ENCODE peak calls at places on chromosomes 7 and 10, in six cellular contexts. P is fibroblast of lung, D is tibial artery, B is cardiac muscle cell, S is thyroid gland, H is ovary. Q is an unnamed sample.

GRCh38 chr10:2925631-2926030 is 141.7 kb upstream of the PFKP start:
- DNase-seq in D (peak), B (no peak), H (no peak), S (peak), P (peak), Q (peak)

GRCh38 chr7:131625817-131626372 is 69.5 kb upstream of the PODXL start:
- DNase-seq in P (peak), S (peak), B (peak), D (no peak), H (no peak), Q (no peak)

GRCh38 chr10:60955321-60955720 is 11.3 kb upstream of the RHOBTB1 start:
- DNase-seq in P (peak), S (no peak), B (no peak), H (no peak), D (no peak), Q (no peak)

GRCh38 chr10:89115876-89116627 is 91.1 kb downstream of the CH25H start:
- DNase-seq in P (peak), B (no peak), H (no peak), S (no peak), D (no peak), Q (peak)

GRCh38 chr10:119602241-119603095 is 5.7 kb upstream of the TIAL1 start:
- DNase-seq in S (no peak), B (peak), H (no peak), P (no peak), D (no peak), Q (peak)

GRCh38 chr10:70379581-70380176 is 2.7 kb downstream of the LRRC20 start:
- DNase-seq in P (no peak), B (no peak), H (no peak), S (no peak), D (no peak), Q (no peak)

GRCh38 chr10:116076616-116077015 is 196.4 kb downstream of the GFRA1 start:
- DNase-seq in B (no peak), S (no peak), H (no peak), P (no peak), D (no peak), Q (no peak)

GRCh38 chr7:30924624-30925023 is 13.0 kb downstream of the AQP1 start:
- DNase-seq in P (no peak), D (no peak), S (no peak), B (no peak), H (no peak), Q (no peak)

GRCh38 chr10:43689618-43689954 is 40.9 kb upstream of the ZNF32 start:
- DNase-seq in B (peak), P (peak), S (peak), D (peak), H (peak), Q (peak)

GRCh38 chr10:112311481-112311880 is 28.3 kb downstream of the TECTB start:
- DNase-seq in H (no peak), B (no peak), P (no peak), S (no peak), D (no peak), Q (no peak)

GRCh38 chr7:156609010-156609877 is 31.3 kb upstream of the RNF32 start:
- DNase-seq in P (no peak), S (no peak), B (no peak), D (no peak), H (no peak), Q (no peak)

GRCh38 chr10:13788320-13788600 is 201.5 kb downstream of the PRPF18 start:
- DNase-seq in D (no peak), P (peak), S (no peak), H (no peak), B (no peak), Q (no peak)

GRCh38 chr10:127976701-127977367 is 69.9 kb downstream of the PTPRE start:
- DNase-seq in D (no peak), S (no peak), B (no peak), P (peak), H (no peak), Q (no peak)

GRCh38 chr10:112678581-112678980 is 231.6 kb downstream of the VTI1A start:
- DNase-seq in H (no peak), P (no peak), B (no peak), S (no peak), D (no peak), Q (no peak)

GRCh38 chr10:124732931-124733536 is 11.1 kb downstream of the FAM53B start:
- DNase-seq in P (peak), H (peak), B (peak), S (peak), D (peak), Q (no peak)

GRCh38 chr10:132516771-132517725 is 20.5 kb upstream of the INPP5A start:
- DNase-seq in B (peak), H (peak), S (peak), P (peak), D (peak), Q (peak)

GRCh38 chr10:15494850-15495249 is 123.8 kb upstream of the FAM171A1 start:
- DNase-seq in H (no peak), P (no peak), S (no peak), D (no peak), B (no peak), Q (no peak)

GRCh38 chr10:100988166-100988565 is 823 bp downstream of the TWNK start:
- DNase-seq in H (no peak), P (no peak), B (no peak), S (no peak), D (no peak), Q (no peak)

GRCh38 chr10:100989088-100989487 is 1.7 kb downstream of the TWNK start:
- DNase-seq in H (no peak), S (no peak), D (no peak), P (no peak), B (no peak), Q (no peak)

GRCh38 chr10:100986952-100987684 is at the start of the genes MRPL43 and TWNK:
- DNase-seq in B (peak), S (peak), P (peak), H (peak), D (peak), Q (peak)

GRCh38 chr10:100986623-100986951 is 710 bp downstream of the MRPL43 start:
- DNase-seq in H (no peak), B (no peak), P (no peak), S (no peak), D (no peak), Q (no peak)

DNA sequence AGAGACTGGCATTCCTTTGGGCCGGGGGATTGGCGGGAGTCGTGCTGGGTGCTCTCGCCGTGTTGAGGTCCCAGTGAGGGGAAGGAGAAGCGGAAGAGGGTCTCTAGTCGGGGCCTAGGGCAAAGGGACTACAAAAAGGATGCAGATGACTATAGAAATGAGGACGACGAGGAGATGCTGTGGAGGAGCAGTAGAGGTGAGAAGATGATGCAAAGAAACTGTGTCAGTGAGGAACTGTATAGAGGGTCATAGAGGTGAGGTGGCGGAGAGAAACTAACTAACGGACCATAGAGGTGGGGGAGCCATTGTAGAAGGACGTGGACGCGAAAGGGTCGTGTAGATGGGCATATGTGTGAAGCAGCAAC is 324 bp downstream of the TWNK start:
- DNase-seq in S (no peak), B (no peak), H (no peak), P (no peak), D (no peak), Q (no peak)
- H3K27ac ChIP-seq in S (peak), B (peak), H (no peak), P (peak), D (peak), Q (peak)

DNA sequence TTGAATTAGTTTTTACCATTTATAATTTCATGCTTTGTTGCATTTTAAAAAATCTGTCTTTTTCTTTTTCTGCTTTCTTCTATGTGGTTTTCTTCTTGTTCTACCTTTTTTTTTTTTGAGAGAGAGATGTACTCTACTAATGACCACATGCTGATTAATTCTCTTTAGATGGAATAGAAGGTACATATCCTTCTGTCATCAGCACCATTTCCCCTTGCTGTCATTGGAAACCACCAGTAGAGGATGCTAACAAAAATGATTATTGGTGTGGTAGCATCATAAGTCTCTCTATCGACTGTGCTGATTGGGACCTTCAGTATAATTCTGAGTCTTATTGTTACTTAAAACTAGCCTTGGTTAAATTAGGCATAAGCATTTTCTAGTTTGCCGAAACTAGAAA is 3.6 kb downstream of the ZEB1 start:
- DNase-seq in P (peak), S (no peak), B (no peak), D (no peak), H (no peak), Q (no peak)
- TF ChIP-seq CTCF in P (peak), S (peak), B (peak), D (no peak), H (no peak), Q (peak)

GRCh38 chr10:25704622-25705021 is 229.4 kb upstream of the MYO3A start:
- DNase-seq in D (no peak), B (no peak), S (no peak), P (no peak), H (no peak), Q (no peak)
- H3K27ac ChIP-seq in D (no peak), B (no peak), S (no peak), P (no peak), H (no peak), Q (no peak)

GRCh38 chr7:13282377-13282980 is 595.0 kb downstream of the ARL4A start:
- DNase-seq in S (no peak), P (peak), D (no peak), B (peak), H (no peak), Q (peak)
- TF ChIP-seq CTCF in S (peak), P (peak), D (no peak), B (peak), H (no peak), Q (peak)

DNA sequence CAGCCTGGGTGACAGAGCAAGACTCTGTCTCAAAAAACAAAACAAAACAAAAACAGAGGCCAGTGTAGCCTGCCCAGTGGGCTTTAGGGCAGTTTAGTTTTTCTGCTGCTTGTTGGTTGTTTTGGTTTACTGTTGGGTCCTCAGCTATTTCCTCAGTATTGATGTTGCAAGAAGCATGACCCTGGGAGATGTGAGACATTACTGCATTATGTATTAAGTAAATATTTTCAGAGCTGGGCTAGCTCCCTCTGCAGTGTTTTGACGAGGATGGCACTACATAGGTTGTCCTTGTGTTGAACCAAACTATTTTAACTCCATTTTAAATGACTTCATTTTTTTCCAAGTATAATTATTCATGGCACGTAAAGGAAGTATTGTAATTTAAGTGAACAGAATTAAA is 4.8 kb downstream of the AKAP9 start:
- DNase-seq in H (no peak), P (peak), S (no peak), B (no peak), D (no peak), Q (peak)
- H3K27ac ChIP-seq in H (no peak), P (no peak), S (peak), B (no peak), D (peak), Q (no peak)

GRCh38 chr7:17651926-17652385 is 288.3 kb downstream of the SNX13 start:
- DNase-seq in D (no peak), P (peak), B (no peak), S (no peak), H (no peak), Q (no peak)
- TF ChIP-seq CTCF in D (peak), P (peak), B (peak), S (no peak), H (peak), Q (no peak)

GRCh38 chr7:46912692-46913091 is 669.2 kb downstream of the TNS3 start:
- DNase-seq in S (no peak), H (no peak), B (no peak), P (no peak), D (no peak), Q (no peak)

GRCh38 chr7:46908770-46909169 is 673.1 kb downstream of the TNS3 start:
- DNase-seq in P (peak), S (no peak), H (no peak), D (no peak), B (no peak), Q (peak)

DNA sequence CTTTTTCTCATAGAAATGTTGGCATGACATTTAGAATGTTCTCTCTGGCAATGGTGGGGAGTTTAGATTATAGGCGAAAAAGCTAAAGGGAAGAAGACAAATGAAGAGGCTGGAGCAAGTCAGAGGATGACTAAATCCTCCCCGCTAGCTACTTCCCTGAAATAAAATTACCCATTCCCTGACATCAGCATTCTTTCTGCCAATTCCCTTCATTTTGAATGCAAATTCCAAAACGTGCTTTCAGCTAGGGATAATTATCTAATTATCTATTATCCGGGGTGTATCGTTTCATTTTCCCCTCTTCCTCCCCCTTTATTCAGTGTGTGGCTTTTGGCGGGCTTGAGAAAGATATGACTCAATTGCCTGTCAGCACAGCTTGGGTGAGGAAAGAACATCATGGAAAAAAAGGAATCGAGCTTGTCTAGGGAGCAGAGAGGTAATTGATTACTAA is 672.3 kb downstream of the TNS3 start:
- DNase-seq in B (no peak), H (no peak), P (peak), S (no peak), D (no peak), Q (peak)
- H3K27ac ChIP-seq in B (no peak), H (no peak), P (peak), S (no peak), D (no peak), Q (peak)

GRCh38 chr10:69275444-69275843 is 2.9 kb upstream of the HK1 start:
- DNase-seq in P (no peak), S (no peak), H (no peak), D (no peak), B (no peak), Q (no peak)
- TF ChIP-seq CTCF in P (no peak), S (no peak), H (no peak), D (no peak), B (no peak), Q (no peak)

DNA sequence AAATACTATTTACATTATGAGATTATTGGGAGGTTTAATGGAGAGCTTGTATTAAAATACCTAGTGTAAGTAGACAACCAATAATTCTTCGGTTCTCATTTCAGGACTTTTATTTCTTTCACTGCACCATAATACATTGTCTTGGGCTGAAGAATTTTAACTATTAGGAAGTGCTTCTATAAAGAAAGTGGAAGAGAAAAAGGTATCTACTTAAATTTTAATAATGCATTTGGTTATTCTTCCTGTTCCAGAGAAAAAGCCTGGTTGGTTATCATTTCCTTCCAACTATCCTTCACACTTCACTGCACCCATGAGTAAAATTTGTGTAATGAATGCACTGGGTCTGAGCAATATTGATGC is 629.0 kb upstream of the DPP6 start:
- DNase-seq in P (no peak), S (no peak), H (no peak), D (no peak), B (no peak), Q (no peak)
- H3K27ac ChIP-seq in P (no peak), S (no peak), H (no peak), D (no peak), B (no peak), Q (no peak)